ENCODE peak calls at places on chromosomes 2 and 18, in four cellular contexts. D, J, I and N are unnamed samples.
A peak's percentile ranks its signal among the peaks of the same experiment; 100 is the strongest.

GRCh38 chr18:48186084-48186798 is 222.9 kb downstream of the ZBTB7C start:
- DNase-seq in D (no peak), I (no peak), J (no peak), N (no peak)

GRCh38 chr2:222302178-222303018 is 3.6 kb upstream of the PAX3 start:
- DNase-seq in I (no peak), J (no peak), D (no peak), N (no peak)

GRCh38 chr2:28390857-28391563 is 1.6 kb upstream of the FOSL2 start:
- DNase-seq in I (peak; percentile 53), D (no peak), J (no peak), N (no peak)

GRCh38 chr2:216694201-216694825 is 1.0 kb downstream of the IGFBP5 start:
- DNase-seq in J (no peak), D (no peak), I (peak; percentile 42), N (peak; percentile 55)

GRCh38 chr2:172943992-172944793 is 131.5 kb upstream of the MAP3K20 start:
- DNase-seq in I (no peak), J (no peak), D (no peak), N (no peak)

GRCh38 chr2:191696960-191697359 is 19.0 kb downstream of the NABP1 start:
- DNase-seq in D (no peak), I (no peak), J (no peak), N (no peak)

GRCh38 chr18:35289293-35290069 is 548 bp downstream of the ZSCAN30 start:
- DNase-seq in J (no peak), D (no peak), I (no peak), N (no peak)

GRCh38 chr2:138550172-138550571 is 48.6 kb downstream of the SPOPL start:
- DNase-seq in J (no peak), D (no peak), I (no peak), N (no peak)

GRCh38 chr18:69401475-69402218 is 959 bp downstream of the DOK6 start:
- DNase-seq in D (no peak), J (no peak), I (no peak), N (no peak)

GRCh38 chr2:1856922-1857321 is 112.6 kb upstream of the PXDN start:
- DNase-seq in D (no peak), J (no peak), I (no peak), N (no peak)